ENCODE peak calls at places on chromosome 14, in seven cellular contexts. One of them, this sample, is unnamed.
A peak's percentile ranks its signal among the peaks of the same experiment; 100 is the strongest.

GRCh38 chr14:79971330-79971729 is 240.0 kb downstream of the DIO2 start:
- DNase-seq in WTC11: no peak
- DNase-seq in left colon: no peak
- DNase-seq in adrenal gland: no peak
- DNase-seq in NCI-H1105: no peak
- DNase-seq in NCI-H226: peak; percentile 82
- DNase-seq in bronchial epithelial cell: peak; percentile 26
- DNase-seq in this sample: no peak

GRCh38 chr14:93269341-93270068 is 62.4 kb downstream of the UBR7 start:
- DNase-seq in WTC11: no peak
- DNase-seq in left colon: no peak
- DNase-seq in adrenal gland: peak; percentile 31
- DNase-seq in NCI-H1105: no peak
- DNase-seq in NCI-H226: no peak
- DNase-seq in bronchial epithelial cell: peak; percentile 79
- DNase-seq in this sample: peak; percentile 57

GRCh38 chr14:70779667-70780066 is 29.6 kb downstream of the MAP3K9 start:
- DNase-seq in WTC11: no peak
- DNase-seq in left colon: no peak
- DNase-seq in adrenal gland: peak; percentile 8
- DNase-seq in NCI-H1105: no peak
- DNase-seq in NCI-H226: no peak
- DNase-seq in bronchial epithelial cell: no peak
- DNase-seq in this sample: no peak

GRCh38 chr14:49865431-49865859 is 12.9 kb upstream of the NEMF start:
- DNase-seq in WTC11: peak; percentile 85
- DNase-seq in left colon: peak; percentile 80
- DNase-seq in adrenal gland: peak; percentile 82
- DNase-seq in NCI-H1105: peak; percentile 55
- DNase-seq in NCI-H226: peak; percentile 48
- DNase-seq in bronchial epithelial cell: peak; percentile 58
- DNase-seq in this sample: peak; percentile 52

GRCh38 chr14:29668201-29668600 is 259.4 kb downstream of the PRKD1 start:
- DNase-seq in WTC11: no peak
- DNase-seq in left colon: no peak
- DNase-seq in adrenal gland: no peak
- DNase-seq in NCI-H1105: no peak
- DNase-seq in NCI-H226: no peak
- DNase-seq in bronchial epithelial cell: no peak
- DNase-seq in this sample: peak; percentile 45

GRCh38 chr14:99681832-99682148 is 2.3 kb upstream of the CYP46A1 start:
- DNase-seq in WTC11: no peak
- DNase-seq in left colon: no peak
- DNase-seq in adrenal gland: no peak
- DNase-seq in NCI-H1105: no peak
- DNase-seq in NCI-H226: no peak
- DNase-seq in bronchial epithelial cell: no peak
- DNase-seq in this sample: no peak

GRCh38 chr14:69282448-69282847 is 22.5 kb downstream of the GALNT16 start:
- DNase-seq in WTC11: no peak
- DNase-seq in left colon: no peak
- DNase-seq in adrenal gland: no peak
- DNase-seq in NCI-H1105: no peak
- DNase-seq in NCI-H226: no peak
- DNase-seq in bronchial epithelial cell: no peak
- DNase-seq in this sample: no peak

GRCh38 chr14:106174206-106174605 is 647.8 kb downstream of the TMEM121 start:
- DNase-seq in WTC11: no peak
- DNase-seq in left colon: no peak
- DNase-seq in adrenal gland: peak; percentile 2
- DNase-seq in NCI-H1105: no peak
- DNase-seq in NCI-H226: no peak
- DNase-seq in bronchial epithelial cell: no peak
- DNase-seq in this sample: no peak

GRCh38 chr14:72855913-72856312 is 38.0 kb downstream of the DPF3 start:
- DNase-seq in WTC11: no peak
- DNase-seq in left colon: peak; percentile 56
- DNase-seq in adrenal gland: no peak
- DNase-seq in NCI-H1105: no peak
- DNase-seq in NCI-H226: peak; percentile 40
- DNase-seq in bronchial epithelial cell: peak; percentile 17
- DNase-seq in this sample: peak; percentile 70

GRCh38 chr14:90005939-90006530 is 50.3 kb downstream of the TDP1 start:
- DNase-seq in WTC11: no peak
- DNase-seq in left colon: no peak
- DNase-seq in adrenal gland: no peak
- DNase-seq in NCI-H1105: no peak
- DNase-seq in NCI-H226: no peak
- DNase-seq in bronchial epithelial cell: no peak
- DNase-seq in this sample: no peak

GRCh38 chr14:70096866-70097265 is 91.9 kb downstream of the SLC8A3 start:
- DNase-seq in WTC11: peak; percentile 56
- DNase-seq in left colon: no peak
- DNase-seq in adrenal gland: peak; percentile 3
- DNase-seq in NCI-H1105: no peak
- DNase-seq in NCI-H226: no peak
- DNase-seq in bronchial epithelial cell: peak; percentile 22
- DNase-seq in this sample: peak; percentile 5

GRCh38 chr14:22813145-22813544 is 2.1 kb downstream of the SLC7A7 start:
- DNase-seq in WTC11: no peak
- DNase-seq in left colon: no peak
- DNase-seq in adrenal gland: no peak
- DNase-seq in NCI-H1105: no peak
- DNase-seq in NCI-H226: no peak
- DNase-seq in bronchial epithelial cell: no peak
- DNase-seq in this sample: no peak

GRCh38 chr14:65255583-65256443 is 153.5 kb upstream of the MAX start:
- DNase-seq in WTC11: peak; percentile 84
- DNase-seq in left colon: peak; percentile 91
- DNase-seq in adrenal gland: no peak
- DNase-seq in NCI-H1105: peak; percentile 63
- DNase-seq in NCI-H226: no peak
- DNase-seq in bronchial epithelial cell: peak; percentile 84
- DNase-seq in this sample: no peak

GRCh38 chr14:53900499-53900898 is 56.1 kb downstream of the BMP4 start:
- DNase-seq in WTC11: no peak
- DNase-seq in left colon: peak; percentile 33
- DNase-seq in adrenal gland: peak; percentile 1
- DNase-seq in NCI-H1105: no peak
- DNase-seq in NCI-H226: no peak
- DNase-seq in bronchial epithelial cell: no peak
- DNase-seq in this sample: peak; percentile 39

GRCh38 chr14:75615200-75615599 is 36.8 kb downstream of the FLVCR2 start:
- DNase-seq in WTC11: no peak
- DNase-seq in left colon: no peak
- DNase-seq in adrenal gland: peak; percentile 48
- DNase-seq in NCI-H1105: no peak
- DNase-seq in NCI-H226: no peak
- DNase-seq in bronchial epithelial cell: no peak
- DNase-seq in this sample: no peak

GRCh38 chr14:75879031-75879430 is 102.8 kb downstream of the TGFB3 start:
- DNase-seq in WTC11: no peak
- DNase-seq in left colon: no peak
- DNase-seq in adrenal gland: no peak
- DNase-seq in NCI-H1105: no peak
- DNase-seq in NCI-H226: peak; percentile 86
- DNase-seq in bronchial epithelial cell: peak; percentile 96
- DNase-seq in this sample: peak; percentile 32

GRCh38 chr14:68792022-68792829 is 641 bp downstream of the ZFP36L1 start:
- DNase-seq in WTC11: no peak
- DNase-seq in left colon: no peak
- DNase-seq in adrenal gland: peak; percentile 33
- DNase-seq in NCI-H1105: no peak
- DNase-seq in NCI-H226: no peak
- DNase-seq in bronchial epithelial cell: no peak
- DNase-seq in this sample: peak; percentile 26

GRCh38 chr14:90624228-90624627 is 192.0 kb downstream of the TTC7B start:
- DNase-seq in WTC11: no peak
- DNase-seq in left colon: no peak
- DNase-seq in adrenal gland: peak; percentile 89
- DNase-seq in NCI-H1105: no peak
- DNase-seq in NCI-H226: peak; percentile 34
- DNase-seq in bronchial epithelial cell: peak; percentile 84
- DNase-seq in this sample: peak; percentile 84

GRCh38 chr14:100606687-100607610 is 19.7 kb upstream of the BEGAIN start:
- DNase-seq in WTC11: no peak
- DNase-seq in left colon: peak; percentile 4
- DNase-seq in adrenal gland: no peak
- DNase-seq in NCI-H1105: no peak
- DNase-seq in NCI-H226: no peak
- DNase-seq in bronchial epithelial cell: no peak
- DNase-seq in this sample: no peak

GRCh38 chr14:68865542-68865941 is 72.7 kb upstream of the ZFP36L1 start:
- DNase-seq in WTC11: no peak
- DNase-seq in left colon: no peak
- DNase-seq in adrenal gland: no peak
- DNase-seq in NCI-H1105: no peak
- DNase-seq in NCI-H226: no peak
- DNase-seq in bronchial epithelial cell: no peak
- DNase-seq in this sample: no peak

GRCh38 chr14:101379842-101380241 is 181.5 kb upstream of the DIO3 start:
- DNase-seq in WTC11: no peak
- DNase-seq in left colon: no peak
- DNase-seq in adrenal gland: no peak
- DNase-seq in NCI-H1105: no peak
- DNase-seq in NCI-H226: no peak
- DNase-seq in bronchial epithelial cell: no peak
- DNase-seq in this sample: no peak

GRCh38 chr14:65826946-65827345 is 414.4 kb downstream of the FUT8 start:
- DNase-seq in WTC11: no peak
- DNase-seq in left colon: no peak
- DNase-seq in adrenal gland: no peak
- DNase-seq in NCI-H1105: no peak
- DNase-seq in NCI-H226: no peak
- DNase-seq in bronchial epithelial cell: no peak
- DNase-seq in this sample: no peak

GRCh38 chr14:105458571-105458970 is 16.1 kb upstream of the CRIP2 start:
- DNase-seq in WTC11: no peak
- DNase-seq in left colon: no peak
- DNase-seq in adrenal gland: no peak
- DNase-seq in NCI-H1105: no peak
- DNase-seq in NCI-H226: no peak
- DNase-seq in bronchial epithelial cell: no peak
- DNase-seq in this sample: no peak

GRCh38 chr14:90281261-90281660 is 24.9 kb downstream of the PSMC1 start:
- DNase-seq in WTC11: no peak
- DNase-seq in left colon: no peak
- DNase-seq in adrenal gland: no peak
- DNase-seq in NCI-H1105: no peak
- DNase-seq in NCI-H226: peak; percentile 61
- DNase-seq in bronchial epithelial cell: peak; percentile 85
- DNase-seq in this sample: peak; percentile 52

GRCh38 chr14:42224053-42224888 is 617.6 kb downstream of the LRFN5 start:
- DNase-seq in WTC11: peak; percentile 85
- DNase-seq in left colon: peak; percentile 29
- DNase-seq in adrenal gland: peak; percentile 68
- DNase-seq in NCI-H1105: peak; percentile 75
- DNase-seq in NCI-H226: peak; percentile 55
- DNase-seq in bronchial epithelial cell: peak; percentile 52
- DNase-seq in this sample: peak; percentile 49

GRCh38 chr14:55581011-55581806 is 1.2 kb downstream of the KTN1 start:
- DNase-seq in WTC11: peak; percentile 42
- DNase-seq in left colon: no peak
- DNase-seq in adrenal gland: peak; percentile 68
- DNase-seq in NCI-H1105: no peak
- DNase-seq in NCI-H226: peak; percentile 39
- DNase-seq in bronchial epithelial cell: peak; percentile 30
- DNase-seq in this sample: peak; percentile 53

GRCh38 chr14:33851931-33852330 is 98.9 kb downstream of the EGLN3 start:
- DNase-seq in WTC11: no peak
- DNase-seq in left colon: no peak
- DNase-seq in adrenal gland: no peak
- DNase-seq in NCI-H1105: no peak
- DNase-seq in NCI-H226: no peak
- DNase-seq in bronchial epithelial cell: no peak
- DNase-seq in this sample: no peak